ENCODE peak calls at places on chromosomes 11 and 22, in four cellular contexts. T, C, Z and W are unnamed samples. For H3K4me1, the result is how much of the 10 kb centered on the place peaks cover.

GRCh38 chr11:113618360-113618759 is 87.7 kb downstream of the TMPRSS5 start:
- DNase-seq in T (no peak), Z (no peak), C (no peak), W (peak)

GRCh38 chr22:39318507-39319283 is 728 bp downstream of the RPL3 start:
- DNase-seq in T (no peak), C (no peak), Z (peak), W (peak)

GRCh38 chr22:46055176-46055850 is 78.4 kb upstream of the WNT7B start:
- DNase-seq in C (peak), Z (peak), T (no peak), W (no peak)

GRCh38 chr11:2891291-2891690 is 5.7 kb upstream of the CDKN1C start:
- DNase-seq in C (no peak), T (no peak), Z (no peak), W (peak)

GRCh38 chr11:11519184-11519583 is 102.6 kb downstream of the GALNT18 start:
- DNase-seq in T (no peak), C (no peak), Z (no peak), W (no peak)

GRCh38 chr11:122317337-122317736 is 201.3 kb upstream of the BLID start:
- DNase-seq in Z (peak), T (no peak), C (no peak), W (peak)

GRCh38 chr22:37139762-37140161 is 10.0 kb downstream of the IL2RB start:
- DNase-seq in Z (no peak), C (no peak), T (no peak), W (no peak)

GRCh38 chr11:75771646-75772410 is 3.2 kb downstream of the DGAT2 start:
- DNase-seq in Z (peak), T (no peak), C (no peak), W (peak)

GRCh38 chr11:17416492-17416891 is 28.0 kb upstream of the KCNJ11 start:
- DNase-seq in Z (no peak), C (no peak), T (no peak), W (no peak)

GRCh38 chr22:29397791-29398190 is 9.4 kb upstream of the AP1B1 start:
- DNase-seq in C (no peak), T (no peak), Z (no peak), W (no peak)

GRCh38 chr11:57641011-57641410 is 8.7 kb downstream of the YPEL4 start:
- DNase-seq in C (no peak), Z (no peak), T (no peak), W (peak)

GRCh38 chr11:6055569-6055968 is 25.0 kb upstream of the OR56A1 start:
- DNase-seq in C (no peak), Z (no peak), T (no peak), W (no peak)

GRCh38 chr11:623999-624704 is 603 bp downstream of the CDHR5 start:
- DNase-seq in C (no peak), T (no peak), Z (no peak), W (no peak)

GRCh38 chr22:46563381-46564083 is 26.1 kb upstream of the CELSR1 start:
- DNase-seq in T (peak), C (peak), Z (peak), W (peak)

GRCh38 chr11:441418-442274 is at the start of gene ANO9:
- DNase-seq in C (peak), Z (no peak), T (no peak), W (no peak)

GRCh38 chr22:34804588-34804987 is 261.4 kb upstream of the ISX start:
- DNase-seq in Z (no peak), C (no peak), T (no peak), W (peak)

GRCh38 chr22:19036523-19037273 is 85.5 kb downstream of the DGCR2 start:
- DNase-seq in Z (no peak), T (no peak), C (no peak), W (peak)

GRCh38 chr22:46748948-46749681 is 11.1 kb upstream of the CERK start:
- DNase-seq in Z (no peak), C (no peak), T (no peak), W (no peak)

GRCh38 chr11:126993599-126993998 is 7.0 kb downstream of the KIRREL3 start:
- DNase-seq in C (no peak), T (no peak), Z (no peak), W (no peak)

GRCh38 chr22:18085188-18085587 is 7.4 kb downstream of the PEX26 start:
- DNase-seq in Z (no peak), C (no peak), T (no peak), W (no peak)

GRCh38 chr11:119368121-119369034 is 13.1 kb downstream of the USP2 start:
- DNase-seq in Z (peak), T (peak), C (peak), W (peak)

GRCh38 chr11:40391679-40392078 is 1067.8 kb downstream of the LRRC4C start:
- DNase-seq in Z (no peak), T (no peak), C (no peak), W (no peak)

GRCh38 chr11:44634401-44635281 is 69.2 kb downstream of the CD82 start:
- DNase-seq in T (peak), C (peak), Z (peak), W (peak)

GRCh38 chr11:79082920-79083319 is 357.9 kb downstream of the TENM4 start:
- DNase-seq in Z (no peak), C (no peak), T (no peak), W (no peak)

GRCh38 chr11:125376117-125376516 is 119.9 kb downstream of the FEZ1 start:
- DNase-seq in C (peak), Z (peak), T (peak), W (peak)

GRCh38 chr11:117817213-117818035 is 7.1 kb downstream of the FXYD2 start:
- DNase-seq in C (peak), T (peak), Z (peak), W (peak)
- H3K4me1 ChIP-seq in C (half or more), T (half or more), Z (under half), W (under half)

GRCh38 chr11:67280341-67280790 is 8.7 kb upstream of the ANKRD13D start:
- DNase-seq in C (no peak), T (no peak), Z (no peak), W (no peak)
- H3K4me1 ChIP-seq in C (under half), T (half or more), Z (under half), W (under half)

GRCh38 chr11:108768964-108769363 is 104.1 kb downstream of the DDX10 start:
- DNase-seq in T (no peak), C (no peak), Z (no peak), W (no peak)

GRCh38 chr11:108768370-108768769 is 103.5 kb downstream of the DDX10 start:
- DNase-seq in Z (no peak), C (no peak), T (no peak), W (peak)

DNA sequence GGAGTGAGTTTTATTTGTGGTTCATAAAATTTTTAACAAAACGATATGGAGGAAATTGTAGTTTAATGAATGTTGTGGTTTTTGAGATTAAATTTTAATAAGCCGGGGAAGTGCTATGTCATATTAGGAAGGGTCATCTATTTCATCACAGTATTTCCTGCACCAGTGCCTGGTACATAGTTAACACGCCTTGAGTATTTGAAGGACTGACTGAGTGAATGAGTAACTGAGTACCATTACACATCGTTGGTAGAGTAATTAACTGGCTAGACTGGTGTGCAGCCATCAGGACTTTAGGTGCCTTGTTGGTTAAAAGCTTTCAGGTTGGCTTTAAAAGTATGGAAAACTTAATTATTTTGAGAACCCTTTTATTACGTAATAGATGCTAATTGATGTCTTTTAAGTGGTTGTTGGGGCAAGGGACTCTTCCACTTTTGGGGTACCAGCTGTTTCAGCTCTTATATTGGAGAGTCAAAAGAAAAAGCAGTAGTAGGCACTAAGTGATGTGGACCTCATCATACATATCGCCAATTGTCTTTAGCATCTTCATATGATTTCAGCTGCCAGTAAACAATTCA is 101.8 kb downstream of the DDX10 start:
- DNase-seq in T (no peak), C (no peak), Z (no peak), W (no peak)
- H3K4me1 ChIP-seq in T (under half), C (under half), Z (under half), W (under half)

GRCh38 chr11:7572001-7572712 is 58.4 kb downstream of the PPFIBP2 start:
- DNase-seq in C (no peak), T (no peak), Z (no peak), W (no peak)
- H3K4me1 ChIP-seq in C (under half), T (under half), Z (under half), W (under half)

GRCh38 chr11:1840780-1841480 is 2.1 kb downstream of the TNNI2 start:
- DNase-seq in Z (peak), T (peak), C (no peak), W (no peak)
- H3K4me1 ChIP-seq in Z (under half), T (under half), C (half or more), W (under half)